ENCODE peak calls at places on chromosomes 12 and 14, in nine cellular contexts. Q is head of caudate nucleus, C is AG10803, M is DMS53, K is GM13976, Y is foreskin fibroblast, A is T47D, S is NCI-H510A treated with DMSO at 0.1 percent for 48 hours, G is pancreas. F is an unnamed sample.

GRCh38 chr14:100580316-100581227 is 6.6 kb downstream of the BEGAIN start:
- DNase-seq in Y (no peak), K (no peak), G (no peak), M (no peak), C (no peak), A (no peak), Q (no peak), S (no peak), F (no peak)

GRCh38 chr12:4046150-4046845 is 173.1 kb upstream of the PARP11 start:
- DNase-seq in Q (no peak), M (no peak), Y (no peak), K (peak), S (no peak), G (no peak), C (no peak), A (no peak), F (no peak)

GRCh38 chr14:75234173-75234855 is 44.3 kb upstream of the FOS start:
- DNase-seq in S (no peak), G (no peak), A (no peak), Y (peak), Q (peak), C (peak), M (no peak), K (no peak), F (no peak)

GRCh38 chr14:59677771-59678211 is 101.2 kb upstream of the CCDC175 start:
- DNase-seq in S (no peak), K (no peak), A (no peak), G (no peak), M (no peak), Y (no peak), Q (no peak), C (peak), F (no peak)

GRCh38 chr14:22296088-22296487 is 292.9 kb downstream of the DAD1 start:
- DNase-seq in A (peak), S (no peak), G (no peak), Q (no peak), Y (no peak), K (no peak), C (no peak), M (no peak), F (no peak)

GRCh38 chr12:41193321-41193720 is 5.2 kb downstream of the PDZRN4 start:
- DNase-seq in S (no peak), A (no peak), C (no peak), G (no peak), K (no peak), Y (no peak), Q (no peak), M (no peak), F (no peak)

GRCh38 chr14:90611936-90612335 is 204.3 kb downstream of the TTC7B start:
- DNase-seq in K (no peak), M (no peak), G (no peak), A (no peak), S (no peak), Q (no peak), C (peak), Y (no peak), F (no peak)

GRCh38 chr12:49972641-49973360 is at the start of gene AQP6:
- DNase-seq in A (no peak), S (no peak), K (no peak), M (no peak), C (no peak), Q (no peak), Y (no peak), G (no peak), F (no peak)

GRCh38 chr12:41061189-41061588 is 126.9 kb upstream of the PDZRN4 start:
- DNase-seq in M (peak), Y (no peak), C (no peak), A (peak), G (no peak), S (no peak), Q (no peak), K (no peak), F (no peak)

GRCh38 chr12:57048423-57048822 is 1.5 kb downstream of the MYO1A start:
- DNase-seq in Y (no peak), A (no peak), K (no peak), S (no peak), G (no peak), Q (no peak), C (no peak), M (no peak), F (no peak)

GRCh38 chr14:32802295-32802694 is 136.4 kb upstream of the NPAS3 start:
- DNase-seq in Q (no peak), Y (no peak), S (no peak), G (no peak), A (no peak), M (no peak), K (no peak), C (no peak), F (no peak)

GRCh38 chr14:96055753-96056508 is 16.8 kb downstream of the C14orf132 start:
- DNase-seq in A (no peak), Q (peak), C (no peak), G (no peak), S (no peak), Y (no peak), K (no peak), M (no peak), F (no peak)

GRCh38 chr12:128820723-128821432 is 2.9 kb downstream of the SLC15A4 start:
- DNase-seq in G (no peak), Y (no peak), C (no peak), S (peak), K (peak), M (no peak), A (no peak), Q (peak), F (no peak)

GRCh38 chr12:131287015-131287937 is 333.6 kb downstream of the ADGRD1 start:
- DNase-seq in M (no peak), K (no peak), G (no peak), C (no peak), Y (no peak), S (no peak), Q (no peak), A (no peak), F (no peak)

GRCh38 chr14:54579606-54580005 is 12.7 kb downstream of the SAMD4A start:
- DNase-seq in Q (no peak), A (peak), G (no peak), S (no peak), K (no peak), Y (no peak), M (no peak), C (peak), F (no peak)

GRCh38 chr14:93959239-93960107 is 16.9 kb downstream of the ASB2 start:
- DNase-seq in Y (peak), C (peak), M (peak), S (no peak), Q (no peak), G (peak), A (peak), K (peak), F (peak)

GRCh38 chr14:92425101-92425500 is 88.5 kb upstream of the RIN3 start:
- DNase-seq in M (no peak), G (no peak), C (peak), K (no peak), A (no peak), Y (peak), S (no peak), Q (no peak), F (peak)

GRCh38 chr12:121295746-121296617 is 527 bp downstream of the CAMKK2 start:
- DNase-seq in Y (no peak), M (peak), A (peak), C (peak), G (peak), K (peak), S (no peak), Q (peak), F (no peak)

GRCh38 chr12:12467222-12467621 is 95.4 kb downstream of the DUSP16 start:
- DNase-seq in C (no peak), M (no peak), Y (no peak), G (no peak), K (no peak), S (peak), A (no peak), Q (no peak), F (no peak)

GRCh38 chr14:61116369-61116768 is 135.3 kb downstream of the SLC38A6 start:
- DNase-seq in Q (no peak), C (no peak), M (no peak), G (no peak), S (peak), K (no peak), Y (no peak), A (no peak), F (no peak)

GRCh38 chr14:34374998-34375740 is 86.9 kb downstream of the SPTSSA start:
- DNase-seq in S (peak), Y (no peak), Q (no peak), A (peak), G (no peak), K (no peak), C (no peak), M (peak), F (no peak)

GRCh38 chr14:100405752-100406455 is 82.8 kb downstream of the SLC25A47 start:
- DNase-seq in S (peak), G (peak), Y (no peak), M (peak), C (no peak), A (peak), Q (no peak), K (no peak), F (no peak)

GRCh38 chr12:68939500-68939899 is 6.5 kb upstream of the CPM start:
- DNase-seq in Y (no peak), A (no peak), C (no peak), S (no peak), Q (no peak), G (no peak), M (no peak), K (no peak), F (no peak)

GRCh38 chr12:55713721-55714120 is 2.1 kb upstream of the BLOC1S1 start:
- DNase-seq in C (peak), A (no peak), S (no peak), Y (peak), Q (no peak), G (no peak), M (no peak), K (no peak), F (no peak)

GRCh38 chr14:101975231-101975630 is 10.9 kb downstream of the DYNC1H1 start:
- DNase-seq in M (no peak), Y (no peak), K (no peak), A (no peak), G (no peak), S (no peak), Q (no peak), C (no peak), F (no peak)

GRCh38 chr12:6954754-6955461 is 3.8 kb downstream of the PTPN6 start:
- DNase-seq in K (no peak), Y (no peak), C (no peak), S (no peak), A (no peak), M (no peak), G (no peak), Q (no peak), F (no peak)

GRCh38 chr14:30558675-30559555 is at the start of gene G2E3:
- DNase-seq in A (peak), S (peak), Q (peak), K (peak), Y (peak), C (peak), M (peak), G (peak), F (no peak)